ENCODE peak calls at places on chromosomes 12 and 14, in six cellular contexts. X is choroid plexus epithelial cell; K is esophagus muscularis mucosa; Q is mucosa of descending colon; B is GM23248; D is CD8-positive, alpha-beta memory T cell. G is an unnamed sample.

GRCh38 chr14:90109858-90110257 is 48.1 kb downstream of the KCNK13 start:
- DNase-seq in X (no peak), K (no peak), Q (no peak), B (no peak), D (no peak), G (no peak)

GRCh38 chr12:119448737-119449136 is 114.2 kb downstream of the CCDC60 start:
- DNase-seq in X (no peak), K (no peak), Q (no peak), B (no peak), D (no peak), G (no peak)

GRCh38 chr14:77681196-77682157 is 26.3 kb downstream of the ALKBH1 start:
- DNase-seq in X (peak), K (no peak), Q (peak), B (peak), D (no peak), G (peak)

GRCh38 chr14:99733551-99734405 is 49.7 kb downstream of the CYP46A1 start:
- DNase-seq in X (no peak), K (no peak), Q (peak), B (no peak), D (no peak), G (no peak)

GRCh38 chr12:31928246-31929139 is 30.7 kb upstream of the RESF1 start:
- DNase-seq in X (peak), K (no peak), Q (no peak), B (no peak), D (peak), G (no peak)

GRCh38 chr12:91001306-91001705 is 3.5 kb downstream of the EPYC start:
- DNase-seq in X (no peak), K (no peak), Q (no peak), B (no peak), D (no peak), G (no peak)

GRCh38 chr12:47408171-47408871 is 297.5 kb downstream of the RPAP3 start:
- DNase-seq in X (no peak), K (no peak), Q (no peak), B (no peak), D (peak), G (no peak)

GRCh38 chr12:42961395-42961794 is 371.8 kb upstream of the PRICKLE1 start:
- DNase-seq in X (peak), K (no peak), Q (no peak), B (peak), D (no peak), G (peak)

GRCh38 chr12:106030210-106031175 is 108.3 kb downstream of the NUAK1 start:
- DNase-seq in X (peak), K (peak), Q (no peak), B (peak), D (no peak), G (peak)

GRCh38 chr12:27048822-27049752 is 26.7 kb downstream of the MED21 start:
- DNase-seq in X (peak), K (no peak), Q (no peak), B (peak), D (no peak), G (peak)

GRCh38 chr14:79426103-79426755 is 785.1 kb downstream of the DIO2 start:
- DNase-seq in X (no peak), K (no peak), Q (no peak), B (no peak), D (no peak), G (no peak)

GRCh38 chr12:67772276-67773169 is 124.0 kb downstream of the DYRK2 start:
- DNase-seq in X (peak), K (no peak), Q (no peak), B (peak), D (no peak), G (peak)

GRCh38 chr12:69339999-69340398 is 8.2 kb upstream of the LYZ start:
- DNase-seq in X (no peak), K (no peak), Q (no peak), B (no peak), D (no peak), G (no peak)

GRCh38 chr12:28933864-28934527 is 215.1 kb upstream of the FAR2 start:
- DNase-seq in X (peak), K (no peak), Q (no peak), B (peak), D (no peak), G (peak)

GRCh38 chr12:53984901-53985357 is at the start of gene HOXC10:
- DNase-seq in X (peak), K (peak), Q (peak), B (peak), D (peak), G (peak)

GRCh38 chr12:132341318-132342050 is 12.1 kb upstream of the GALNT9 start:
- DNase-seq in X (no peak), K (no peak), Q (no peak), B (no peak), D (no peak), G (no peak)

GRCh38 chr12:18320036-18320617 is 58.8 kb downstream of the PIK3C2G start:
- DNase-seq in X (peak), K (no peak), Q (no peak), B (peak), D (no peak), G (peak)

GRCh38 chr14:100067971-100068959 is 3.0 kb downstream of the EVL start:
- DNase-seq in X (peak), K (no peak), Q (peak), B (peak), D (peak), G (peak)

GRCh38 chr14:54803926-54804719 is 98.5 kb downstream of the GCH1 start:
- DNase-seq in X (no peak), K (no peak), Q (no peak), B (no peak), D (no peak), G (no peak)

GRCh38 chr14:24351517-24351916 is 11.7 kb upstream of the RIPK3 start:
- DNase-seq in X (peak), K (no peak), Q (no peak), B (peak), D (no peak), G (peak)

GRCh38 chr12:128852026-128852725 is 1.1 kb upstream of the GLT1D1 start:
- DNase-seq in X (no peak), K (no peak), Q (no peak), B (no peak), D (no peak), G (no peak)

DNA sequence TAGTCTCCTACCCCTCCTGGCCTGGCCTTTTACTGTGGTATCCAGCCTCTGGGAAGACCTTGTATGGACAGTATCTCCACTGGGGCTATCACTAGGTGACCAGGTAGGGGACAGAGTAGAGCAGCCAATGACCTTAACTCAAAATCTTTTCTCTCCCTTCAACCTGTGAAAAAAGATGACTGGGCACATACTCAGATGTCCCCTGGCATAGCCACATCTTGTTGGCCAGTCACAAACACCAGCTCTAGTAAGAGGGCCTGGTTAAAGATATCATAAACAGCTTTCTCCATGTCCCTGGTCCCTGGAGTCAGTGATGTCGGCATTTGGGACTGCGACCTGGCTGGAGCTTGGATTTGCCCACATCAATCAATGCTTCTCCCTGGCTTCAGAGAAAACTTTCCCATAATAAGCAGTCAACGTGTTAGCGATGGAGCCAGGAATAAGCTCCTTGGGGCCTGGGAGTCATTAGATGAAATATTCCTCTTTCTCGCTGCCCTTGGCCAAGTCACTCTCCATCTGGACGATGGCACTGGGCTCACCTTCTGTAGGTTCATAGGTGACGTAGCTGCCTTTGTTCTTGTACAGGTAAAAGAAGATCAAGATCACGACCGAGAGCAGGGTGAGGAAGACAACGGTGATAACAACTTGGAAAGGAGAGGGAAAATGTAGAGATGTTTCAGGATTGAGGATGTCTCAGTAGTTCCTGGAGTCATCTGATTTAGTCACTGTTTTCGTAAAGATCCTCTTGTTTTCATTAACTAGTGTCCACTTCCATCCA is 7.0 kb downstream of the DAZAP2 start:
- DNase-seq in X (no peak), K (no peak), Q (no peak), B (no peak), D (no peak), G (no peak)
- H3K4me3 ChIP-seq in X (no peak), K (no peak), Q (no peak), B (no peak), D (no peak), G (no peak)

GRCh38 chr12:5433840-5434646 is 2.1 kb downstream of the NTF3 start:
- DNase-seq in X (no peak), K (peak), Q (no peak), B (no peak), D (no peak), G (no peak)
- H3K4me3 ChIP-seq in X (no peak), K (peak), Q (no peak), B (peak), D (no peak), G (peak)

GRCh38 chr12:49748306-49748705 is 6.9 kb downstream of the TMBIM6 start:
- DNase-seq in X (peak), K (no peak), Q (no peak), B (no peak), D (no peak), G (peak)

GRCh38 chr12:49750027-49750977 is 8.9 kb downstream of the TMBIM6 start:
- DNase-seq in X (peak), K (no peak), Q (no peak), B (peak), D (peak), G (peak)

GRCh38 chr12:49748800-49749199 is 7.4 kb downstream of the TMBIM6 start:
- DNase-seq in X (no peak), K (no peak), Q (no peak), B (no peak), D (no peak), G (no peak)

DNA sequence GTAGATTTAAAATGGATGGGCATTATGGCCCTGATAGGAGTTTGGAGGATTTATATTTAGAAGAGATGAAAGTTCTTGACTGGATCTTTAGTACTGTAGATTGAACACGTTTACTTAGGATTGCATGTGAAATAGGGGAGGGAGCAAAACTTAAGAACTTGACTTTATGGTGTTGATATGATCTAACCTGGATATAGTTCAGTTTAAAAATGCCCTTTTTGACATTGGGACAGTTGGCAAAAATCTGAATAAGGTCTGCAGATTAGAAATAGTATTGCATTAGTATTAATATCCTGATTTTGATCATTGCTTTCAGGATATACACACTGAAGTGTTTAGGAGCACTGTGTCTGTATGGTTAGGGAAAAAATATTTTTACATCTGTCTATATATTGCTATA is 9.6 kb downstream of the TMBIM6 start:
- DNase-seq in X (no peak), K (no peak), Q (no peak), B (no peak), D (no peak), G (no peak)
- H3K4me3 ChIP-seq in X (no peak), K (no peak), Q (no peak), B (peak), D (no peak), G (no peak)

DNA sequence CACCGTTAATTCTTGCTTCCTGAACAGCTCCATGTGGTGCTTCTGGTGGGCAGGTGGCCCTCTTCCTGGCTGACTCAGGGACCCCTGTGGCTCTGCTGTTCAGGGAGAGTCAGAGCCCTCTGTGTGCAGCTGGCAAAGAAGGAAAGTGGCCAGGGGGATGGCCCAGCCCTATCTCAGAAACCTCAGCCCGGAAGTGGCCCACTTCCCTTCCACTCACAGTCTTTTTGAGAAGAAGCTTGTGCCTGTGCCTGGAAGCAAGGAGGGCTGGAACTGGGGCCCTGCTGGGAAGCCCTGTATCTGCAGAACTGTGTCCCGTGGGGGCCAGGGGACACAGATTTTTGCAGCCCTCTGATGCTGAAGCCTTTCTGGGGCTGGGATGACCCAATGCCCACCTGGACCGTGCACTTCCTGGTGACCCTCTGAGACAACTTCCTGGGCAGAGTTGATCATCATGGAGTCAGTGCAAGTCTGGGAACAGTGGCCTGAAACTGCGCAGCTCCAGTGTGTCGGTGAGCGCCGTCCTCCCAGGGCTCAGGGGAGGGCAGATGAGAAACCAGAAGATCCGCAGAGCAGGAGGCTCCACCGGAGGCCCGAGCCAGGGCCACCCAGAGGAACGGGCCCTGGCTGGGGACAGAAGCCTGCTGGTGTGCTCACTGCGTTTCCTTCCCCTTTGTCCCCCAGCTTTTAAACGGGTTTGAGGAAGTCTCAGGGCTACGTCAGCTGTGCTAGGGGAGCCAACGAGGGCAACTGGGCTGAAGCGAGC is 217.3 kb upstream of the RTL1 start:
- DNase-seq in X (peak), K (peak), Q (no peak), B (no peak), D (no peak), G (no peak)
- H3K4me3 ChIP-seq in X (no peak), K (peak), Q (no peak), B (no peak), D (no peak), G (no peak)

DNA sequence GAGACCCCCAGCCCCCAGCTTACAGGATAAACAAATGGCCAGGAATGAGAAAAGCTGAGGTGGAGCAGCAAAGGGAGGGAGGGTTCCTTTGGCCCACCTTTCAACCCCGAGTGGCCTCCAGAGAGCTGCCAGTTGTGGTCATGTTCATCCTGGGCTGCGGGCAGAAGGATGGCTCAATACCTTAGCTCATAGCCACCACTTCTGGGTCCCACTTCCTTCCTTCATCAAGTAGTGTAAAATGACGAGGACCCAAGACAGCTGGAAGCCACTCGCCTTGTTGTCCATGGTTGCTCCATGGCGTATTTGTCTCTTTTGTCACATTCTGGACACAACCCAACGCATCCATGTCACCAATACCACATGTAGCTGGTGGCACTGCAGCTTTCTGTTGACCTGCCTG is 24.2 kb downstream of the CRACR2A start:
- DNase-seq in X (no peak), K (no peak), Q (no peak), B (no peak), D (no peak), G (no peak)
- H3K4me3 ChIP-seq in X (no peak), K (no peak), Q (no peak), B (no peak), D (peak), G (no peak)

DNA sequence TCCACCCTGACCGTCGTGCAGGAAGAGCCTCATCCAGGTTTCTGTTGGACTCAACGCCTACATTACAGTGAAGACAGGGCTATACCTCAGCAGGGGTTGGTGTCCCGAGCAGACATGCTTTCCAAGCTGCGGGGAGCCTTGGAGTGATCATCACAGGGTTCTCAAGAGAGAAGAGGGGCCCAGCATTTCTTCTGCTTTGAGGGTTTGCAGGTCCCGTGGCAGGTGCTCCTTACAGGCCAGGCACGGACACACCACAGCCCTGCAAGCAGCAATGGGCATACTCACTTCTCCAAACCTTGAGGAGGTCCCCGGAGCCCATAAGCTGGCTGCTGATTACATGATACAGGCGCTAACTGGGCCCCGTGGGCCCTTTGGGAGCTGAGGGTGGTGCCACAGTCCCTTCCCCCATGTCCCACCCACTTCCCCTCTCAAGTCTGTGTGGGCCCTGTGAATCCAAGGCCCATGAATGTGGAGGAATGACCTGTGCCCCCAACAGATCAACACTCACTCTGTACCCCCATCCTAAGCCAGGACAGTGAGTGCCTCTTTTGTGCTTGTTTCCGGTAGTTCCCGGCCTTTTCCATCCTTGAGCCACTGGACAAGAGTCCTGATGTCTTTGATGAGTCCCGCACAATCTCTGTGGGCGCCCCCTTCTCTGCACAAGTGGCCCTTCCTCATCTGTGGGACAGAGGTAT is 1.0 kb downstream of the AQP2 start:
- DNase-seq in X (no peak), K (no peak), Q (no peak), B (no peak), D (no peak), G (no peak)
- H3K4me3 ChIP-seq in X (no peak), K (no peak), Q (no peak), B (no peak), D (no peak), G (no peak)